ENCODE peak calls at places on chromosomes 6 and 20, in eight cellular contexts. C is endothelial cell of umbilical vein, D is left ventricle myocardium inferior, P is right lobe of liver, F is upper lobe of right lung, Z is GM12878, I is left lung, G is aorta. K is an unnamed sample. For H3K4me1, the result is how much of the 10 kb centered on the place peaks cover.

GRCh38 chr6:30882764-30883475 is 1.4 kb upstream of the DDR1 start:
- DNase-seq in C (no peak), D (no peak), P (peak), F (peak), Z (peak), I (peak), G (no peak), K (peak)

GRCh38 chr6:148518371-148519156 is 175.9 kb downstream of the SASH1 start:
- DNase-seq in C (no peak), D (peak), P (no peak), F (no peak), Z (no peak), I (no peak), G (no peak), K (no peak)

GRCh38 chr6:18506387-18507017 is 119.4 kb downstream of the RNF144B start:
- DNase-seq in C (no peak), D (no peak), P (no peak), F (no peak), Z (no peak), I (no peak), G (no peak), K (peak)

GRCh38 chr6:112466378-112467151 is 119.4 kb downstream of the RFPL4B start:
- DNase-seq in C (no peak), D (no peak), P (no peak), F (no peak), Z (no peak), I (no peak), G (no peak), K (no peak)

GRCh38 chr6:106199998-106200397 is 113.9 kb downstream of the PRDM1 start:
- DNase-seq in C (no peak), D (no peak), P (no peak), F (no peak), Z (no peak), I (no peak), G (no peak), K (no peak)

GRCh38 chr20:47258745-47259695 is 97.5 kb downstream of the ZMYND8 start:
- DNase-seq in C (peak), D (peak), P (no peak), F (peak), Z (peak), I (no peak), G (peak), K (no peak)

GRCh38 chr6:12381587-12381986 is 91.4 kb downstream of the EDN1 start:
- DNase-seq in C (no peak), D (no peak), P (no peak), F (no peak), Z (no peak), I (no peak), G (no peak), K (no peak)

GRCh38 chr6:29294499-29294914 is 7.0 kb upstream of the OR14J1 start:
- DNase-seq in C (no peak), D (no peak), P (no peak), F (no peak), Z (no peak), I (no peak), G (no peak), K (no peak)

GRCh38 chr20:37081717-37082289 is 14.0 kb downstream of the RBL1 start:
- DNase-seq in C (peak), D (no peak), P (no peak), F (no peak), Z (no peak), I (no peak), G (no peak), K (no peak)

GRCh38 chr6:89582669-89583325 is 55.8 kb downstream of the LYRM2 start:
- DNase-seq in C (no peak), D (no peak), P (no peak), F (no peak), Z (no peak), I (no peak), G (no peak), K (no peak)

GRCh38 chr20:4866429-4866828 is 134.9 kb downstream of the SLC23A2 start:
- DNase-seq in C (no peak), D (no peak), P (peak), F (no peak), Z (no peak), I (no peak), G (no peak), K (no peak)

GRCh38 chr20:41150664-41151063 is 13.3 kb downstream of the PLCG1 start:
- DNase-seq in C (peak), D (no peak), P (no peak), F (no peak), Z (no peak), I (no peak), G (no peak), K (no peak)

GRCh38 chr6:69232506-69233194 is 564.2 kb downstream of the LMBRD1 start:
- DNase-seq in C (peak), D (peak), P (peak), F (peak), Z (no peak), I (peak), G (peak), K (peak)

GRCh38 chr20:16671753-16672152 is 58.1 kb upstream of the SNRPB2 start:
- DNase-seq in C (no peak), D (no peak), P (no peak), F (no peak), Z (no peak), I (no peak), G (no peak), K (no peak)

GRCh38 chr20:16662462-16662861 is 67.4 kb upstream of the SNRPB2 start:
- DNase-seq in C (no peak), D (no peak), P (no peak), F (no peak), Z (no peak), I (no peak), G (no peak), K (no peak)

GRCh38 chr20:16664031-16664430 is 65.8 kb upstream of the SNRPB2 start:
- DNase-seq in C (no peak), D (no peak), P (no peak), F (no peak), Z (no peak), I (no peak), G (no peak), K (no peak)

GRCh38 chr20:16661738-16662137 is 68.1 kb upstream of the SNRPB2 start:
- DNase-seq in C (no peak), D (no peak), P (no peak), F (no peak), Z (no peak), I (no peak), G (no peak), K (no peak)

DNA sequence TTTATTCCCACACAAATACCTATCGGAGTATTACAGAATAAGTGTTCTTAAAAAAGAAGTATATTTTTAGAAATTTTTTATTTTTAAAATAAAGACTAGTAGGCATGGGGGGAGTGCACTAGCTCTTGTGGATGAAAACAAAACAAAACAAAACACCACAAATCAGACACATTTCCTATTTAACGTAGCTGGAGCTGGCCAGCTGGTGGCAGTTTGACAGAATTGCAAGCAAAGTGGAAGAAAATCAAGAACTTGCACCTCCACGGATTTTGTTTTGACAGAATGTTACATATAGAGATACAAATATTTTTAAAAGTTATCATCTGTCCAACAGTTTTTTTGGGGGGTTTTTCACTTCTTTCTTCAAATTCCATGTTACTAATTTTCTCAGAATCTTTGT is 63.6 kb upstream of the SNRPB2 start:
- DNase-seq in C (no peak), D (no peak), P (no peak), F (no peak), Z (no peak), I (no peak), G (no peak), K (no peak)
- H3K4me1 ChIP-seq in C (under half), D (under half), P (under half), F (under half), Z (under half), I (under half), G (under half), K (under half)

DNA sequence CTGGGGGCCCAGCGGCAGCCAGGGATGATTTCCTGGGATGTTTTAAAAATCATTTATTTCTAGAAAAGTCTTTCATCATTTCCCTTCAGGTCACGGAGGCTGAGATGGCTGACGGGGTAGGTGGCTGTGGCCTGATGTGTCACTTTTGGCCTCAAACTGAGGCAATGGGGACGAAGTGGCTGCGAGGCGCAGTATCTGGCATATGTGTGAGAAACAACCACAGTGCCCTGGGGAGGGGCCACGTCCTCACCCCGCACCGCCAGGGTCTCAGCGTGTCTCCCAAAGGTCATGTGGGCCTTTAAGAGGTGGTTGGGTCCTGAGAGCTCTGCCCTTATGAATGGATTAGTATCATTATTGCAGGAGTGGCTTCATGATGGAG is 120.0 kb downstream of the CEBPB start:
- DNase-seq in C (no peak), D (no peak), P (no peak), F (peak), Z (no peak), I (no peak), G (peak), K (no peak)
- H3K4me1 ChIP-seq in C (under half), D (half or more), P (under half), F (half or more), Z (under half), I (half or more), G (under half), K (under half)

DNA sequence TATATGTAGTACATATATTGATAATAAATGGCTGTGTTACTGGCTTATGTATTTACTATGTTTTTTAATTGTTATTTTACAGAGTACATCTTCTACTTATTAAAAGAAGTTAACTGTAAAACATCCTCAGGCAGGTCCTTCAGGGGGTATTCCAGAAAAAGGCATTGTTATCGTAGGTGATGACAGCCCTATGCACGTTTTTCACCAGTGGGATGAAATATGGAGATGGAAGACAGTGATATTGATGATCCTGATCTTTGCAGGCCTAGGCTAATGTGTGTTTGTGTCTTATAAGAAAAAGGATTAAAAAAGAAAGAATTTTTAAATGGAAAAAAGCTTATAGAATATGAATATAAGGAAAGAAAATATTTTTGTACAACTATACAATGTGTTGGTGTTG is 7.5 kb downstream of the CD2AP start:
- DNase-seq in C (no peak), D (no peak), P (no peak), F (no peak), Z (no peak), I (no peak), G (no peak), K (no peak)
- H3K4me1 ChIP-seq in C (under half), D (under half), P (under half), F (under half), Z (under half), I (under half), G (under half), K (under half)

GRCh38 chr6:1736346-1737105 is 126.8 kb downstream of the FOXC1 start:
- DNase-seq in C (no peak), D (no peak), P (no peak), F (no peak), Z (no peak), I (no peak), G (no peak), K (no peak)

GRCh38 chr6:1737463-1738311 is 128.0 kb downstream of the FOXC1 start:
- DNase-seq in C (no peak), D (no peak), P (no peak), F (no peak), Z (no peak), I (no peak), G (no peak), K (no peak)

GRCh38 chr6:1739220-1739619 is 129.5 kb downstream of the FOXC1 start:
- DNase-seq in C (no peak), D (no peak), P (no peak), F (no peak), Z (no peak), I (no peak), G (no peak), K (no peak)

GRCh38 chr6:1738682-1739081 is 129.0 kb downstream of the FOXC1 start:
- DNase-seq in C (no peak), D (no peak), P (no peak), F (no peak), Z (no peak), I (no peak), G (no peak), K (no peak)

GRCh38 chr6:1735239-1735803 is 125.6 kb downstream of the FOXC1 start:
- DNase-seq in C (no peak), D (no peak), P (no peak), F (no peak), Z (no peak), I (no peak), G (no peak), K (no peak)
- H3K4me1 ChIP-seq in C (under half), D (under half), P (under half), F (under half), Z (under half), I (under half), G (under half), K (under half)

GRCh38 chr6:100115702-100116101 is 121.7 kb upstream of the MCHR2 start:
- DNase-seq in C (no peak), D (no peak), P (no peak), F (no peak), Z (no peak), I (no peak), G (no peak), K (no peak)
- H3K4me1 ChIP-seq in C (under half), D (under half), P (under half), F (under half), Z (under half), I (under half), G (under half), K (under half)

DNA sequence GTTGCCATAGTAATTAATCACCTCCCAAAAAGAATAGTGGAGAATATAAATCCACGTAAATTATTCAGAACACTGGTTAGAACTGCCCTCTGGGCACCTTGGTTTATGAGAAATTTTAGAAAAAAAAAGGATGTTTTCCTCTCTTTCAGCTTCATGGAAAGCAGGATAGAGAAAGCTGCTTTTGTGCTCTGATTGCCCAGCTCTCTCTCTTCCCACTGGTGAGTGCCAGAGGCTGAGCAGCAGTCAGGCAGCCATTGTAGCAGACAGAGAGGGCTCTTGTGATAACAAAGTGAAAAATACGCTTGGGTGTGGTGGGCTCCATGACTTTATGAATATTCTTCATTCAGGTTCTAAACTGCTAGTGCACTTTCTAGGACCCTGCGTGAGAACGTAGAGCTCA is 26.4 kb downstream of the SLC35F1 start:
- DNase-seq in C (no peak), D (no peak), P (no peak), F (no peak), Z (no peak), I (no peak), G (no peak), K (no peak)
- H3K4me1 ChIP-seq in C (under half), D (under half), P (under half), F (under half), Z (under half), I (under half), G (under half), K (under half)

GRCh38 chr6:163716690-163717089 is 302.2 kb downstream of the QKI start:
- DNase-seq in C (no peak), D (no peak), P (no peak), F (peak), Z (no peak), I (no peak), G (no peak), K (no peak)

GRCh38 chr6:163720005-163720404 is 305.5 kb downstream of the QKI start:
- DNase-seq in C (no peak), D (no peak), P (no peak), F (no peak), Z (no peak), I (no peak), G (no peak), K (no peak)

GRCh38 chr6:163717106-163717764 is 302.7 kb downstream of the QKI start:
- DNase-seq in C (no peak), D (no peak), P (no peak), F (peak), Z (no peak), I (no peak), G (no peak), K (no peak)

GRCh38 chr6:163719028-163719742 is 304.7 kb downstream of the QKI start:
- DNase-seq in C (no peak), D (no peak), P (no peak), F (no peak), Z (no peak), I (no peak), G (no peak), K (no peak)

DNA sequence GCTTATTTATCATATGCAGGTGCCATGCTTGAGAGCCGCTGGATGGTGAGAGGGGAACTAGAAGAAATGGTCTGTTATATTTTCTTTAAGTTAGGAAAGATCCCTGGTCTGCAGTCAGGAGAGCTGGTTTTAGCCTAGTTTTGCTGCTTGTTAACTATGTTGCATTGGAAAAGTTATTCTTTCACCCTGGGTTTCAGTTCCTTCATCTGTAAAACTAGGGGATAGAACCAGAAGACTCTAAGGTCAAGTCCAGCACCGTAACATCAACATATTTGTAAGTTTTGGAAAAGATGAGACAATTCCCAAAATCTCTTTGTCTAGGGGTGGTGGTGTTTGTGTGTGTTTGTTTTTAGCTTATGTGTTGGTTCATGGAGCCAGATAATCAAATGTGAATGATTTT is 304.0 kb downstream of the QKI start:
- DNase-seq in C (no peak), D (no peak), P (no peak), F (no peak), Z (no peak), I (no peak), G (no peak), K (no peak)
- H3K4me1 ChIP-seq in C (under half), D (under half), P (under half), F (under half), Z (under half), I (under half), G (under half), K (under half)

GRCh38 chr6:43185391-43185790 is 3.4 kb downstream of the CUL9 start:
- DNase-seq in C (no peak), D (no peak), P (no peak), F (no peak), Z (no peak), I (no peak), G (no peak), K (no peak)
- H3K4me1 ChIP-seq in C (under half), D (under half), P (under half), F (under half), Z (under half), I (under half), G (under half), K (under half)

DNA sequence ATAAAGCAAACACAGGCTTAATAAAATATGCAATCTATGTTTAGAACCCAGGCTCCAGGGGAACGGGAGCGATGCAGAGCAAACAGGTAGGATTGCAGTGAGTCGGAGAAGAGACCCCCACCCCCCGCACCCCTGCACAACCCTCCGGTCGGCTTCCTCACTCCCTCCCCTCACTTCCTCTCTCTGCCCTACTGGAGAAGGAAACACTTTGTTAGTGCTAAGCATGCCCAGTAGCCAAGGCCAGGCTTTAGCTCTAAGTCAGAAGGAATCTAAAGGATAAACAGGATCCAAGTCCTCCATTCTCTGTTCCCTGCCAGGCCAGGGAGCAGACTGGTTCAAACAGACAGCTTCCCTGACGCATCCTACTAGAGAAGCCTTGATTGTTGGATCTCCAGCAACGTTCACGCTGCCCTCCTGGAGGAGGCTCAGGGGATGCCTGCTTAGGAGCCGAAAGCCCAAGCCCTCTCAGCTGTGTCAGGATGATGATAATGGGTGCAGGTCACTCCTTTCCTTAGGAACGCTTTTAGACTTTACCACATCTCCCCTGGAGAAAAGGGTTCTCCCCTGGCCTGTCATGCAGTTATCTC is 14.7 kb downstream of the FOXQ1 start:
- DNase-seq in C (no peak), D (no peak), P (no peak), F (no peak), Z (no peak), I (no peak), G (no peak), K (peak)
- H3K4me1 ChIP-seq in C (under half), D (under half), P (under half), F (under half), Z (under half), I (under half), G (under half), K (under half)

K was measured in hepatocyte.